ENCODE peak calls at places on chromosomes 3 and 15, in seven cellular contexts. A is AG04450; R is CD8-positive, alpha-beta memory T cell; T is SJCRH30; B is mesenchymal stem cell; M is right lobe of liver; P is body of pancreas. D is an unnamed sample.

GRCh38 chr15:67281714-67282113 is 27.1 kb downstream of the IQCH start:
- DNase-seq in A (no peak), B (no peak), T (no peak), P (no peak), R (no peak), M (no peak), D (peak)

GRCh38 chr3:139953131-139953910 is 18.3 kb downstream of the CLSTN2 start:
- DNase-seq in T (no peak), P (no peak), M (no peak), A (no peak), B (no peak), R (no peak), D (no peak)

GRCh38 chr3:42057561-42058211 is 33.5 kb upstream of the TRAK1 start:
- DNase-seq in P (no peak), M (no peak), B (no peak), R (no peak), A (no peak), T (no peak), D (no peak)

GRCh38 chr3:26712211-26713026 is 89.8 kb downstream of the LRRC3B start:
- DNase-seq in R (no peak), A (no peak), B (peak), P (no peak), M (no peak), T (peak), D (peak)

GRCh38 chr15:44102675-44103254 is 92.3 kb downstream of the FRMD5 start:
- DNase-seq in R (no peak), B (peak), A (peak), M (no peak), T (peak), P (peak), D (peak)

GRCh38 chr15:38860253-38860652 is 295.6 kb upstream of the RASGRP1 start:
- DNase-seq in B (no peak), A (no peak), T (no peak), P (no peak), M (no peak), R (no peak), D (peak)

GRCh38 chr15:99683000-99683670 is 50.1 kb downstream of the LYSMD4 start:
- DNase-seq in A (no peak), B (peak), P (no peak), R (no peak), T (no peak), M (no peak), D (peak)

GRCh38 chr3:159824341-159824740 is 164.3 kb upstream of the IL12A start:
- DNase-seq in M (no peak), A (peak), P (peak), R (no peak), T (no peak), B (peak), D (peak)

GRCh38 chr15:78061963-78062427 is 15.5 kb downstream of the TBC1D2B start:
- DNase-seq in P (no peak), R (no peak), M (no peak), A (no peak), T (peak), B (peak), D (peak)

GRCh38 chr3:47802734-47803477 is at the start of gene DHX30:
- DNase-seq in R (peak), T (peak), A (no peak), B (peak), P (peak), M (peak), D (peak)

GRCh38 chr15:66679657-66680108 is 22.4 kb upstream of the SMAD6 start:
- DNase-seq in P (no peak), R (no peak), B (peak), A (no peak), M (no peak), T (peak), D (peak)

GRCh38 chr15:35013370-35013769 is 25.3 kb upstream of the ZNF770 start:
- DNase-seq in P (no peak), M (no peak), T (no peak), A (no peak), B (no peak), R (no peak), D (no peak)

GRCh38 chr15:63894662-63894949 is 60.9 kb upstream of the HERC1 start:
- DNase-seq in T (no peak), P (no peak), A (no peak), M (peak), R (no peak), B (no peak), D (no peak)

GRCh38 chr15:90862964-90863721 is 5.2 kb upstream of the FURIN start:
- DNase-seq in R (no peak), M (peak), T (no peak), P (peak), A (no peak), B (no peak), D (no peak)

GRCh38 chr3:112390783-112391641 is 58.1 kb downstream of the CD200 start:
- DNase-seq in P (no peak), B (peak), T (peak), R (no peak), A (peak), M (no peak), D (peak)

GRCh38 chr15:98076021-98076816 is 115.7 kb downstream of the ARRDC4 start:
- DNase-seq in B (peak), R (no peak), M (no peak), P (no peak), A (no peak), T (no peak), D (peak)

GRCh38 chr15:42148808-42149492 is 7.5 kb downstream of the PLA2G4F start:
- DNase-seq in A (no peak), P (no peak), M (no peak), R (no peak), T (no peak), B (no peak), D (no peak)

GRCh38 chr15:68812069-68812468 is 8.6 kb downstream of the ANP32A start:
- DNase-seq in B (no peak), R (no peak), M (no peak), T (no peak), P (no peak), A (no peak), D (no peak)

GRCh38 chr15:76235186-76235826 is 76.0 kb downstream of the ETFA start:
- DNase-seq in A (peak), R (no peak), P (no peak), T (no peak), M (no peak), B (peak), D (peak)

GRCh38 chr3:133457025-133457424 is 57.2 kb downstream of the BFSP2 start:
- DNase-seq in T (no peak), R (no peak), B (no peak), A (no peak), P (no peak), M (no peak), D (no peak)
- H3K4me3 ChIP-seq in T (no peak), R (no peak), B (no peak), A (no peak), P (no peak), M (no peak), D (no peak)

GRCh38 chr15:72197045-72197459 is 535 bp downstream of the GRAMD2A start:
- DNase-seq in P (no peak), M (no peak), R (no peak), A (no peak), T (no peak), B (peak), D (no peak)

GRCh38 chr15:72199721-72200212 is 2.2 kb upstream of the GRAMD2A start:
- DNase-seq in P (peak), M (peak), R (peak), T (peak), A (peak), B (peak), D (peak)

GRCh38 chr15:72198410-72199270 is 1.1 kb upstream of the GRAMD2A start:
- DNase-seq in B (no peak), R (no peak), A (no peak), T (no peak), P (no peak), M (no peak), D (no peak)

GRCh38 chr15:72196409-72197044 is 1.1 kb downstream of the GRAMD2A start:
- DNase-seq in B (peak), A (no peak), M (no peak), T (no peak), R (no peak), P (no peak), D (no peak)

GRCh38 chr15:72197460-72198409 is at the start of gene GRAMD2A:
- DNase-seq in A (no peak), R (no peak), B (peak), M (no peak), P (peak), T (no peak), D (peak)
- H3K4me3 ChIP-seq in A (peak), R (no peak), B (peak), M (peak), P (no peak), T (no peak), D (peak)

GRCh38 chr3:126353694-126354321 is 3.4 kb downstream of the KLF15 start:
- DNase-seq in T (no peak), B (no peak), A (no peak), M (peak), P (peak), R (no peak), D (no peak)

GRCh38 chr3:126354776-126355175 is 2.4 kb downstream of the KLF15 start:
- DNase-seq in R (no peak), M (peak), A (no peak), B (no peak), T (no peak), P (peak), D (no peak)

GRCh38 chr3:126355777-126356372 is 1.3 kb downstream of the KLF15 start:
- DNase-seq in B (peak), A (no peak), M (peak), P (peak), R (no peak), T (peak), D (peak)

GRCh38 chr3:126356373-126357298 is 572 bp downstream of the KLF15 start:
- DNase-seq in M (peak), R (no peak), B (no peak), A (no peak), P (peak), T (peak), D (no peak)

GRCh38 chr3:126355251-126355650 is 2.0 kb downstream of the KLF15 start:
- DNase-seq in P (no peak), M (peak), A (no peak), T (no peak), B (no peak), R (no peak), D (no peak)
- H3K4me3 ChIP-seq in P (no peak), M (peak), A (no peak), T (peak), B (no peak), R (no peak), D (no peak)

GRCh38 chr3:100525753-100526612 is 33.6 kb downstream of the TMEM45A start:
- DNase-seq in M (no peak), R (no peak), T (no peak), B (peak), A (no peak), P (peak), D (peak)
- H3K4me3 ChIP-seq in M (no peak), R (no peak), T (no peak), B (no peak), A (no peak), P (no peak), D (no peak)

GRCh38 chr15:91867581-91868026 is 14.1 kb downstream of the SLCO3A1 start:
- DNase-seq in B (peak), T (no peak), A (peak), R (no peak), P (peak), M (no peak), D (peak)
- H3K4me3 ChIP-seq in B (no peak), T (no peak), A (no peak), R (no peak), P (no peak), M (no peak), D (no peak)

D was measured in fibroblast of villous mesenchyme.